ENCODE peak calls at places on chromosomes 12 and 14, in ten cellular contexts. V is HCT116; M is adipocyte; P is mammary epithelial cell; F is psoas muscle; S is right cardiac atrium; T is lung; U is right atrium auricular region; C is CD8-positive, alpha-beta memory T cell; N is A549. Y is an unnamed sample. For H3K4me1 and H3K9me3, the result is how much of the 10 kb centered on the place peaks cover.

GRCh38 chr14:76958020-76958965 is 70.2 kb downstream of the IRF2BPL start:
- DNase-seq in N (no peak), V (no peak), U (no peak), S (no peak), T (no peak), P (peak), C (no peak), M (no peak), F (no peak), Y (no peak)

GRCh38 chr14:56751471-56751870 is 58.8 kb downstream of the OTX2 start:
- DNase-seq in T (no peak), M (no peak), P (no peak), F (no peak), V (no peak), U (no peak), C (no peak), N (peak), S (no peak), Y (no peak)

GRCh38 chr14:29937116-29937515 is 9.5 kb upstream of the PRKD1 start:
- DNase-seq in F (no peak), C (no peak), S (no peak), V (no peak), M (no peak), P (peak), T (no peak), N (peak), U (no peak), Y (no peak)

GRCh38 chr14:100762089-100762515 is 35.4 kb downstream of the DLK1 start:
- DNase-seq in N (peak), T (no peak), C (no peak), S (no peak), P (no peak), F (no peak), U (no peak), M (peak), V (no peak), Y (no peak)

GRCh38 chr12:95277139-95277538 is 59.5 kb downstream of the VEZT start:
- DNase-seq in P (peak), T (no peak), C (no peak), V (no peak), N (no peak), F (no peak), S (no peak), M (peak), U (no peak), Y (no peak)

GRCh38 chr12:104215638-104216297 is at the start of gene TXNRD1:
- DNase-seq in C (peak), P (peak), T (peak), U (peak), S (peak), F (peak), M (no peak), V (peak), N (peak), Y (peak)

GRCh38 chr12:18752280-18752920 is 14.5 kb downstream of the CAPZA3 start:
- DNase-seq in S (peak), T (no peak), V (no peak), P (no peak), N (peak), F (no peak), M (peak), U (no peak), C (no peak), Y (no peak)

GRCh38 chr12:111034148-111034910 is 114.0 kb upstream of the MYL2 start:
- DNase-seq in F (no peak), U (no peak), S (no peak), T (no peak), C (no peak), P (peak), N (no peak), V (no peak), M (peak), Y (no peak)

GRCh38 chr12:125186471-125187147 is 121.4 kb downstream of the AACS start:
- DNase-seq in P (peak), C (no peak), M (no peak), F (no peak), N (no peak), T (no peak), U (no peak), V (no peak), S (peak), Y (no peak)

GRCh38 chr14:54902521-54903420 is at the start of gene GCH1:
- DNase-seq in V (peak), T (peak), C (peak), M (peak), P (peak), N (peak), F (peak), U (peak), S (peak), Y (peak)

GRCh38 chr12:81167694-81168093 is 89.8 kb downstream of the ACSS3 start:
- DNase-seq in V (no peak), U (no peak), T (no peak), P (peak), M (no peak), C (no peak), S (no peak), F (no peak), N (no peak), Y (no peak)

GRCh38 chr12:59322473-59322872 is 273.4 kb upstream of the SLC16A7 start:
- DNase-seq in P (no peak), N (no peak), S (no peak), U (no peak), F (no peak), C (no peak), T (no peak), M (no peak), V (no peak), Y (no peak)

GRCh38 chr14:67526676-67527459 is 6.2 kb upstream of the PLEKHH1 start:
- DNase-seq in V (peak), T (peak), M (peak), P (peak), U (no peak), S (no peak), C (no peak), F (peak), N (peak), Y (peak)

GRCh38 chr14:54083549-54084239 is 127.1 kb upstream of the BMP4 start:
- DNase-seq in F (no peak), C (no peak), U (no peak), T (no peak), S (no peak), V (no peak), M (no peak), P (no peak), N (no peak), Y (no peak)

GRCh38 chr12:112191840-112192321 is 66.5 kb downstream of the TRAFD1 start:
- DNase-seq in S (no peak), N (no peak), T (no peak), P (peak), V (no peak), M (no peak), U (no peak), C (no peak), F (no peak), Y (no peak)

GRCh38 chr14:39581474-39581873 is 149.2 kb upstream of the FBXO33 start:
- DNase-seq in M (peak), V (no peak), S (no peak), N (no peak), C (no peak), F (no peak), T (no peak), U (no peak), P (no peak), Y (no peak)

DNA sequence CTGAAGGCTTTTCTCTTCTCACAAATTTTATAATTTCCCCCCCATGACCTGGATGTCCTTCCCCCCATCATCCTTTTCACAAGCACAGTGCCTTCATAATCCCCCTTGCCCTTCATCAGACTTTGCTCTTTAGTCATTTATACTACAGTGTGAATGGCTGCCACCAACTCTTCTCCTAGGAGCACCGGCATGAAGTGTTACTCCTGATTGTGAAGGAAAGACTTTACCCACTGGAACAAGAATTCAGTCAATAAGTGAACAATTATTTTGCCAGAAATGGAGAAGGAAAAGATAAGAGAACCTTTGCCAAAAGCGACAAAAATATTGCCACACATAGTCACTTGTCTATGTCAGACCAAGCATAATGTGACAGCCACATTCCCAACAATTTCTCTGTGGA is 5.0 kb downstream of the SERPINA9 start:
- DNase-seq in N (no peak), U (no peak), S (no peak), M (no peak), F (no peak), P (no peak), T (no peak), V (no peak), C (no peak), Y (no peak)
- H3K4me1 ChIP-seq in N (under half), U (under half), S (under half), M (under half), F (under half), P (under half), T (under half), V (under half), C (under half), Y (under half)

GRCh38 chr14:105898482-105899010 is 372.2 kb downstream of the TMEM121 start:
- DNase-seq in V (no peak), U (no peak), F (peak), N (no peak), M (no peak), T (no peak), P (no peak), S (peak), C (no peak), Y (no peak)
- H3K9me3 ChIP-seq in V (under half), U (under half), F (under half), N (under half), M (under half), T (under half), P (under half), S (under half), C (under half), Y (under half)

GRCh38 chr12:9649532-9649940 is 20.0 kb upstream of the CLEC2D start:
- DNase-seq in V (no peak), M (peak), C (no peak), F (no peak), N (no peak), T (no peak), P (peak), U (no peak), S (no peak), Y (no peak)
- H3K4me1 ChIP-seq in V (under half), M (under half), C (half or more), F (under half), N (under half), T (under half), P (under half), U (under half), S (under half), Y (under half)

GRCh38 chr14:105890474-105891220 is 364.3 kb downstream of the TMEM121 start:
- DNase-seq in N (no peak), V (no peak), C (no peak), P (no peak), U (no peak), T (no peak), F (no peak), M (no peak), S (peak), Y (no peak)

GRCh38 chr14:105888784-105889665 is 362.6 kb downstream of the TMEM121 start:
- DNase-seq in T (no peak), P (no peak), V (no peak), S (peak), M (no peak), C (peak), U (no peak), N (no peak), F (no peak), Y (no peak)

GRCh38 chr14:105888151-105888550 is 361.8 kb downstream of the TMEM121 start:
- DNase-seq in P (no peak), C (no peak), M (no peak), U (no peak), S (no peak), T (no peak), F (no peak), V (no peak), N (no peak), Y (no peak)

GRCh38 chr14:105891221-105891602 is 364.8 kb downstream of the TMEM121 start:
- DNase-seq in V (no peak), M (no peak), C (no peak), U (no peak), T (no peak), S (peak), P (no peak), N (no peak), F (peak), Y (no peak)

GRCh38 chr14:105889666-105890473 is 363.5 kb downstream of the TMEM121 start:
- DNase-seq in P (no peak), S (peak), V (no peak), T (no peak), C (no peak), U (no peak), M (no peak), N (no peak), F (peak), Y (no peak)
- H3K9me3 ChIP-seq in P (under half), S (under half), V (under half), T (under half), C (under half), U (under half), M (under half), N (under half), F (under half), Y (under half)

GRCh38 chr14:94653321-94653720 is 41.1 kb downstream of the SERPINA3 start:
- DNase-seq in U (peak), N (no peak), C (no peak), T (no peak), S (no peak), M (no peak), V (no peak), P (no peak), F (no peak), Y (no peak)
- H3K4me1 ChIP-seq in U (under half), N (under half), C (under half), T (under half), S (under half), M (under half), V (under half), P (under half), F (under half), Y (under half)

DNA sequence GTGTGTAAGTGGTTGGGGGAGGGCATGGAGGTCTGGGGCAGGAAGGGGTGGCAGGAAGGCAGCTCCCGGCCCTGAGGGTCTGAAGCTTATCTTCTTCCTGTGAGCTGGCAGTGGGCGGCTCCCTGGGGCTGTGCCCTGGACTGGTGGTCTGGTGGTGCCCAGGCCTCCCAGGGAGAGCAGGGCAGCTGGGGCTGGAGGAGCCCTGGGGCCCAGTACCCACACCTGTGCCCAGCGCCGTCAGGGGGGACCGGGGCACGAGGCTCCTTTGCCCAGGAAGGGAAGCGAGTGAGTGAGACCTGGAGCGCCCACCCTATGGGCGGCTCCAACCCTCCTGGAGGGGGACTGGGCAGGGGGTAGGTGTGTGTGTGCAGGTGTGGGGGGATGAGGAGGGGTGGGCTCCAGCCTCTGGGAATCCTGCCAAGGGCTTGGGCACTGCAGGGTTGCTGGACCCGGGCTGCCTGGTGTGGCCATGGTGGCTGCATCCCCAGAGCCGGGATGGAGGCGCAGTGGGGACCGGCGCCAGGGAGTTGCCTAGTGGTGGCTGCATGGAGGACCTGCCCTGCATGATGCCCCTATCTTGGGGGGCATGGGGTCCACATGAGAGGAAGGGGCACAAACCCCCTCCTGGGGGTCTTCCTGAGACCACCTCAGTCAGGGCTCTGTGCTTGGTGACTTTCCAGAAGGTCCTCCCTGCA is 353.6 kb downstream of the TMEM121 start:
- DNase-seq in C (no peak), M (no peak), T (no peak), F (no peak), P (no peak), N (no peak), U (no peak), V (no peak), S (peak), Y (no peak)
- H3K9me3 ChIP-seq in C (under half), M (under half), T (under half), F (under half), P (under half), N (under half), U (under half), V (under half), S (under half), Y (under half)

DNA sequence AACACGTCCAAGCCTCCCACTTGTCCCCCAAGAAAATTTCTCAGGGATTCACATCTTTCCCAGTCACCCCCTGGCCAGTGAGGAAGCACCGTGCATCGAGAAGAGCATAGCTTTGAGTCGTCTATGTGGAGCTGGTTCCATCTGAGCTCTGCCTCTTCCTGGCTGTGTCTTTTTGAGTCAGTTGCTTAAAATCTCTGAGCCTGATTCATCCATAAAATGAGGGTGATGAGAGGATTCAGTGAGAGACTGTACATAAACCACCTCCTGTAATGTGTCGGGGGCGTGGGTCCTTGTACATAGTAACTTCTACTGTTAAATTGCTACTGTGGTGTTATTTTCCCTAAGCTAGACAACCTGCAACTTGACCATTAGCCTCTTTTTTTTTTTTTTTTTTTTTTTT is 13.8 kb downstream of the CD9 start:
- DNase-seq in F (no peak), M (no peak), T (no peak), U (no peak), V (no peak), S (no peak), N (no peak), C (no peak), P (no peak), Y (no peak)
- H3K4me1 ChIP-seq in F (under half), M (under half), T (under half), U (half or more), V (half or more), S (under half), N (half or more), C (under half), P (half or more), Y (under half)

GRCh38 chr14:64782196-64782595 is 78.0 kb downstream of the PLEKHG3 start:
- DNase-seq in M (no peak), F (no peak), N (no peak), V (no peak), U (no peak), T (no peak), P (no peak), C (no peak), S (peak), Y (no peak)
- H3K9me3 ChIP-seq in M (under half), F (under half), N (under half), V (under half), U (under half), T (under half), P (under half), C (under half), S (under half), Y (under half)

GRCh38 chr12:14257303-14257733 is 108.2 kb upstream of the ATF7IP start:
- DNase-seq in S (peak), F (no peak), M (no peak), C (no peak), T (no peak), U (no peak), N (no peak), V (no peak), P (no peak), Y (no peak)
- H3K4me1 ChIP-seq in S (under half), F (under half), M (under half), C (under half), T (under half), U (half or more), N (under half), V (under half), P (under half), Y (under half)

GRCh38 chr12:34208331-34209258 is 186.3 kb downstream of the ALG10 start:
- DNase-seq in P (no peak), M (no peak), C (no peak), U (no peak), S (no peak), F (no peak), T (peak), N (no peak), V (no peak), Y (no peak)

GRCh38 chr12:34210183-34210582 is 187.9 kb downstream of the ALG10 start:
- DNase-seq in V (no peak), T (no peak), M (no peak), F (no peak), U (no peak), S (no peak), C (no peak), P (no peak), N (no peak), Y (no peak)

GRCh38 chr12:34210689-34211530 is 188.6 kb downstream of the ALG10 start:
- DNase-seq in F (no peak), M (no peak), N (no peak), V (no peak), T (no peak), C (no peak), S (no peak), U (no peak), P (no peak), Y (no peak)

GRCh38 chr12:34207858-34208257 is 185.6 kb downstream of the ALG10 start:
- DNase-seq in N (no peak), T (peak), F (no peak), S (no peak), P (no peak), M (no peak), C (no peak), U (no peak), V (no peak), Y (no peak)

GRCh38 chr12:34209259-34209835 is 187.1 kb downstream of the ALG10 start:
- DNase-seq in P (no peak), M (no peak), F (no peak), S (no peak), C (no peak), T (no peak), V (no peak), N (no peak), U (no peak), Y (no peak)
- H3K9me3 ChIP-seq in P (half or more), M (under half), F (under half), S (under half), C (under half), T (under half), V (under half), N (under half), U (under half), Y (under half)

Y was measured in naive thymus-derived CD4-positive, alpha-beta T cell.